ENCODE peak calls at places on chromosomes 7 and 10, in eight cellular contexts. N is body of pancreas, F is mesothelial cell of epicardium, Z is heart left ventricle, T is heart right ventricle, D is pancreas, L is AG09309, H is AG09319. S is an unnamed sample.

GRCh38 chr10:69655868-69656555 is 26.0 kb downstream of the FAM241B start:
- DNase-seq in D (no peak), Z (no peak), L (no peak), T (no peak), N (no peak), H (no peak), F (no peak), S (no peak)

GRCh38 chr10:17200885-17201164 is 647 bp downstream of the TRDMT1 start:
- DNase-seq in H (no peak), L (no peak), F (no peak), Z (no peak), D (peak; percentile 58), N (peak; percentile 68), T (peak; percentile 60), S (peak; percentile 44)

GRCh38 chr10:6120691-6121090 is 31.9 kb downstream of the RBM17 start:
- DNase-seq in T (no peak), F (no peak), D (no peak), Z (no peak), H (no peak), N (no peak), L (no peak), S (no peak)

GRCh38 chr7:90706067-90706716 is 110.1 kb downstream of the CDK14 start:
- DNase-seq in D (no peak), Z (no peak), N (no peak), H (peak; percentile 23), F (no peak), L (no peak), T (no peak), S (no peak)

GRCh38 chr7:91291902-91292301 is 27.7 kb downstream of the FZD1 start:
- DNase-seq in H (no peak), F (no peak), N (no peak), L (no peak), D (no peak), Z (no peak), T (no peak), S (no peak)

GRCh38 chr10:5746197-5746596 is 61.6 kb downstream of the TASOR2 start:
- DNase-seq in N (no peak), Z (no peak), F (no peak), H (no peak), T (no peak), D (no peak), L (no peak), S (no peak)

GRCh38 chr7:23472974-23473847 is 2.9 kb upstream of the IGF2BP3 start:
- DNase-seq in F (no peak), T (no peak), D (no peak), L (no peak), N (no peak), Z (no peak), H (no peak), S (no peak)

GRCh38 chr7:90678986-90679385 is 82.9 kb downstream of the CDK14 start:
- DNase-seq in H (no peak), T (no peak), Z (no peak), F (no peak), D (no peak), N (no peak), L (no peak), S (no peak)

GRCh38 chr10:94006591-94007550 is 13.1 kb downstream of the PLCE1 start:
- DNase-seq in N (peak; percentile 69), Z (no peak), T (no peak), F (no peak), H (peak; percentile 40), D (peak; percentile 31), L (peak; percentile 87), S (peak; percentile 68)

GRCh38 chr10:122551450-122551849 is 9.1 kb upstream of the DMBT1 start:
- DNase-seq in D (no peak), T (peak; percentile 44), L (no peak), F (no peak), N (no peak), H (no peak), Z (no peak), S (no peak)

GRCh38 chr10:129021597-129022304 is 445.3 kb upstream of the MGMT start:
- DNase-seq in Z (no peak), F (no peak), L (no peak), H (no peak), N (no peak), T (peak; percentile 22), D (no peak), S (no peak)

GRCh38 chr10:68075550-68076004 is 494 bp upstream of the HERC4 start:
- DNase-seq in L (no peak), N (no peak), Z (no peak), T (no peak), D (no peak), H (no peak), F (no peak), S (no peak)

GRCh38 chr7:157355784-157356511 is 19.1 kb downstream of the DNAJB6 start:
- DNase-seq in T (peak; percentile 59), F (no peak), L (no peak), N (peak; percentile 36), D (no peak), Z (no peak), H (no peak), S (no peak)

GRCh38 chr7:127751062-127751722 is 99.2 kb downstream of the SND1 start:
- DNase-seq in N (no peak), Z (no peak), T (no peak), L (no peak), F (no peak), D (no peak), H (peak; percentile 36), S (no peak)

GRCh38 chr10:8462565-8462964 is 408.1 kb downstream of the GATA3 start:
- DNase-seq in Z (no peak), D (no peak), H (no peak), F (no peak), L (no peak), N (no peak), T (no peak), S (no peak)

GRCh38 chr10:119138341-119139306 is 26.9 kb downstream of the SFXN4 start:
- DNase-seq in T (no peak), L (no peak), H (no peak), N (no peak), F (no peak), Z (no peak), D (no peak), S (no peak)

GRCh38 chr7:10919923-10920322 is 53.7 kb upstream of the PHF14 start:
- DNase-seq in T (no peak), D (no peak), N (no peak), Z (no peak), L (no peak), H (no peak), F (no peak), S (no peak)

GRCh38 chr10:103415581-103415980 is 19.2 kb downstream of the PDCD11 start:
- DNase-seq in T (no peak), D (no peak), L (no peak), N (no peak), H (no peak), F (no peak), Z (no peak), S (no peak)

GRCh38 chr10:111856631-111857030 is 326.9 kb downstream of the GPAM start:
- DNase-seq in L (no peak), F (no peak), H (no peak), T (no peak), D (no peak), Z (no peak), N (no peak), S (no peak)
- TF ChIP-seq CTCF in L (peak; percentile 20), F (peak; percentile 21), H (peak; percentile 66), T (no peak), D (no peak), Z (no peak), N (no peak), S (no peak)

GRCh38 chr10:72340510-72340895 is 14.2 kb downstream of the DNAJB12 start:
- DNase-seq in H (no peak), Z (peak; percentile 85), D (no peak), F (no peak), L (no peak), T (peak; percentile 56), N (peak; percentile 69), S (peak; percentile 54)

GRCh38 chr10:72344932-72345331 is 9.8 kb downstream of the DNAJB12 start:
- DNase-seq in D (no peak), Z (no peak), L (no peak), F (no peak), T (no peak), H (no peak), N (no peak), S (no peak)

GRCh38 chr10:72340911-72341310 is 13.8 kb downstream of the DNAJB12 start:
- DNase-seq in F (no peak), Z (peak; percentile 67), L (no peak), T (no peak), D (no peak), N (no peak), H (no peak), S (no peak)

GRCh38 chr10:72338180-72338579 is 16.5 kb downstream of the DNAJB12 start:
- DNase-seq in T (no peak), D (no peak), N (no peak), F (no peak), H (no peak), Z (no peak), L (no peak), S (no peak)

GRCh38 chr10:72342911-72343310 is 11.8 kb downstream of the DNAJB12 start:
- DNase-seq in H (no peak), D (no peak), T (no peak), F (no peak), Z (no peak), L (no peak), N (no peak), S (no peak)
- TF ChIP-seq CTCF in H (no peak), D (no peak), T (no peak), F (no peak), Z (no peak), L (no peak), N (no peak), S (no peak)

DNA sequence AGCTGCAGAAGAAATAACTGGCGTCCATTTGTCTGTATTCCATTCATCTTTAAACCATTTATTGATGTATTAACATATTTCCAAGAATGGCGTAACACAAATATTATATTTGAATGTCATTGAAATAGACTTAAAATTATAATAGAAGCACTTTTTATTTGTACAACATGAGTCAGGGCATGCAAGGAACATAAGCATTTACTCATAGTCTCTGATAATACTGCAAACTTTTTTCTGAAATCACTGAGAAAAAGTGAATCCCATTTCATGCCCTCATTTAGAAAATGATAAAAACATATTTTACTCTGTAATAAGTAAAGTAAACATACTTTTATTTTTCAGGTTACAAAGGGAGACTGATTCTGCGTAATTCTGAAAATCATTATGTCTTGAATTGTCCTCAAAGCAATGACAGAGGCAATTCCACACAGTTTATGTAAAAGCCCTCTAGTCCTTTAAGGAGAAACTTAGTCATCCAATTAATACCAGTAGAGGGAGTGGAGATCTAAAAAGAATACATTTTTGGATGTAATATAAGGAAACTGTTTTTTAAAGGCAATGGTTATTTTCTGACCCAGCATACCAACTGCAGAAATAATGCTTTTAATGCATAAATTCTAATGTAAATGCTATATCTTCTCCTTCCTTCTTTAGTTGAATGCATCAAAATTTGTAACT is 58.1 kb downstream of the AGMO start:
- DNase-seq in T (no peak), Z (no peak), H (no peak), N (no peak), L (no peak), D (no peak), F (no peak), S (peak; percentile 30)
- TF ChIP-seq CTCF in T (no peak), Z (peak; percentile 18), H (no peak), N (no peak), L (peak; percentile 28), D (no peak), F (no peak), S (peak; percentile 58)

DNA sequence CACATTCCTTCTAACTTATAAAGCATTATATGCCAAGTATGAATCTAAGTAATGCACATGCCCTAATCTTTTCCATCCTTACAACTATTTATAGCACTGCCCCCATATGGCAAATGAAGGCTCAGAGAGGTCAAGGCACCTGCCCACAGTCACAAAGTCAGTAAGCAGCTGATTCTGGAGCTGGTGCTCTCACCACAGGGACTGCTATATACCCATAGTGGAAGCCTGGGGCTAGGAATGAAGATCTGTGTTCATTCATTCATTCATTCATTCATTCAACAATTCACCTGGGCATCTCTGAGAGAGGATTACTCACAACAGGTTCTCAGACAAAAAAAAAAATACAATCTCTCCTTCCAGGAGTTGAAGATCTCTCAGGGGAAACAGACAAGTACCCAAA is 213.4 kb downstream of the KCNMA1 start:
- DNase-seq in Z (no peak), T (no peak), L (no peak), H (no peak), D (no peak), N (no peak), F (no peak), S (no peak)
- TF ChIP-seq CTCF in Z (no peak), T (no peak), L (no peak), H (no peak), D (no peak), N (no peak), F (no peak), S (no peak)

S was measured in HFFc6.